ENCODE peak calls at places on chromosomes 3 and 15, in four cellular contexts. U is heart left ventricle, T is tibial nerve, Q is small intestine. Y is an unnamed sample.

GRCh38 chr3:86949850-86950249 is 41.1 kb downstream of the VGLL3 start:
- DNase-seq in U (no peak), T (no peak), Q (no peak), Y (no peak)

GRCh38 chr3:129504471-129505100 is 23.9 kb upstream of the RHO start:
- DNase-seq in U (no peak), T (no peak), Q (no peak), Y (no peak)

GRCh38 chr3:27681249-27681748 is 40.8 kb downstream of the EOMES start:
- DNase-seq in U (no peak), T (peak; percentile 20), Q (peak; percentile 86), Y (no peak)

GRCh38 chr3:52406791-52407510 is 38.0 kb downstream of the SEMA3G start:
- DNase-seq in U (no peak), T (no peak), Q (no peak), Y (no peak)

GRCh38 chr3:142844339-142844977 is 44.4 kb downstream of the PCOLCE2 start:
- DNase-seq in U (no peak), T (no peak), Q (peak; percentile 51), Y (no peak)

GRCh38 chr15:78842519-78842918 is 30.2 kb upstream of the MORF4L1 start:
- DNase-seq in U (no peak), T (no peak), Q (no peak), Y (no peak)

GRCh38 chr3:106007512-106007911 is 138.7 kb upstream of the CBLB start:
- DNase-seq in U (no peak), T (no peak), Q (no peak), Y (no peak)

GRCh38 chr15:78083687-78084358 is 6.3 kb upstream of the TBC1D2B start:
- DNase-seq in U (no peak), T (no peak), Q (no peak), Y (no peak)

GRCh38 chr3:71684752-71685151 is 40.5 kb downstream of the EIF4E3 start:
- DNase-seq in U (no peak), T (peak; percentile 30), Q (peak; percentile 19), Y (no peak)

GRCh38 chr3:69819283-69819682 is 80.0 kb downstream of the MITF start:
- DNase-seq in U (peak; percentile 28), T (peak; percentile 14), Q (no peak), Y (no peak)

GRCh38 chr15:61768131-61768530 is 292.1 kb downstream of the VPS13C start:
- DNase-seq in U (no peak), T (no peak), Q (no peak), Y (no peak)

GRCh38 chr3:14507757-14508504 is 32.2 kb downstream of the GRIP2 start:
- DNase-seq in U (peak; percentile 11), T (no peak), Q (no peak), Y (no peak)

GRCh38 chr3:185089343-185089742 is 63.5 kb downstream of the C3orf70 start:
- DNase-seq in U (no peak), T (no peak), Q (no peak), Y (no peak)

GRCh38 chr3:21876742-21877141 is 125.7 kb upstream of the ZNF385D start:
- DNase-seq in U (no peak), T (no peak), Q (no peak), Y (no peak)

GRCh38 chr3:71972031-71972430 is 187.1 kb upstream of the PROK2 start:
- DNase-seq in U (no peak), T (no peak), Q (no peak), Y (no peak)

GRCh38 chr3:191686626-191687025 is 225.7 kb downstream of the PYDC2 start:
- DNase-seq in U (no peak), T (no peak), Q (no peak), Y (no peak)

GRCh38 chr15:69391046-69391757 is 22.9 kb upstream of the KIF23 start:
- DNase-seq in U (no peak), T (no peak), Q (no peak), Y (no peak)

GRCh38 chr3:181823716-181824115 is 112.0 kb downstream of the SOX2 start:
- DNase-seq in U (no peak), T (no peak), Q (no peak), Y (no peak)

GRCh38 chr3:36905545-36905944 is 39.3 kb downstream of the TRANK1 start:
- DNase-seq in U (no peak), T (no peak), Q (no peak), Y (no peak)

GRCh38 chr3:61358364-61358763 is 107.1 kb upstream of the FHIT start:
- DNase-seq in U (peak; percentile 82), T (peak; percentile 68), Q (peak; percentile 20), Y (peak; percentile 46)

GRCh38 chr15:88487176-88487795 is 19.8 kb downstream of the MRPS11 start:
- DNase-seq in U (no peak), T (no peak), Q (no peak), Y (no peak)

GRCh38 chr3:148741219-148741618 is 43.5 kb downstream of the AGTR1 start:
- DNase-seq in U (no peak), T (no peak), Q (no peak), Y (no peak)

GRCh38 chr3:70849911-70850699 is 537.7 kb upstream of the MDFIC2 start:
- DNase-seq in U (no peak), T (peak; percentile 54), Q (no peak), Y (no peak)

GRCh38 chr15:80924278-80924677 is 65.3 kb downstream of the MESD start:
- DNase-seq in U (no peak), T (no peak), Q (no peak), Y (no peak)

GRCh38 chr15:44010114-44010513 is 183.3 kb downstream of the WDR76 start:
- DNase-seq in U (no peak), T (no peak), Q (no peak), Y (no peak)

GRCh38 chr15:41620536-41621199 is 39.5 kb upstream of the MGA start:
- DNase-seq in U (no peak), T (no peak), Q (no peak), Y (no peak)

GRCh38 chr3:132210476-132211346 is 106.5 kb upstream of the ACP3 start:
- DNase-seq in U (no peak), T (no peak), Q (peak; percentile 55), Y (no peak)

GRCh38 chr15:33467816-33468163 is 157.0 kb downstream of the RYR3 start:
- DNase-seq in U (no peak), T (no peak), Q (no peak), Y (no peak)

GRCh38 chr3:118110196-118110595 is 924.5 kb downstream of the IGSF11 start:
- DNase-seq in U (no peak), T (no peak), Q (no peak), Y (no peak)

GRCh38 chr15:89458440-89458839 is 37.9 kb downstream of the RHCG start:
- DNase-seq in U (no peak), T (no peak), Q (no peak), Y (no peak)

GRCh38 chr3:39541917-39542329 is 74.4 kb downstream of the MOBP start:
- DNase-seq in U (no peak), T (no peak), Q (peak; percentile 2), Y (no peak)

GRCh38 chr3:45592830-45593707 is 1.5 kb upstream of the LIMD1 start:
- DNase-seq in U (peak; percentile 93), T (peak; percentile 94), Q (peak; percentile 94), Y (peak; percentile 73)

GRCh38 chr3:9231006-9231405 is 18.4 kb downstream of the SRGAP3 start:
- DNase-seq in U (no peak), T (no peak), Q (no peak), Y (no peak)
- H3K27ac ChIP-seq in U (no peak overlapping the region), T (no peak overlapping the region), Q (no peak overlapping the region), Y (peak overlapping the region; percentile 13)

GRCh38 chr3:125148016-125148812 is 64.3 kb downstream of the SLC12A8 start:
- DNase-seq in U (no peak), T (no peak), Q (no peak), Y (no peak)
- H3K27ac ChIP-seq in U (no peak overlapping the region), T (no peak overlapping the region), Q (no peak overlapping the region), Y (no peak overlapping the region)

GRCh38 chr3:17035033-17035432 is 150.3 kb downstream of the PLCL2 start:
- DNase-seq in U (no peak), T (no peak), Q (no peak), Y (no peak)

GRCh38 chr3:17030956-17031652 is 146.3 kb downstream of the PLCL2 start:
- DNase-seq in U (no peak), T (no peak), Q (no peak), Y (no peak)

GRCh38 chr3:17033516-17034168 is 148.9 kb downstream of the PLCL2 start:
- DNase-seq in U (no peak), T (no peak), Q (no peak), Y (no peak)

GRCh38 chr3:17030438-17030837 is 145.7 kb downstream of the PLCL2 start:
- DNase-seq in U (no peak), T (no peak), Q (peak; percentile 29), Y (no peak)

DNA sequence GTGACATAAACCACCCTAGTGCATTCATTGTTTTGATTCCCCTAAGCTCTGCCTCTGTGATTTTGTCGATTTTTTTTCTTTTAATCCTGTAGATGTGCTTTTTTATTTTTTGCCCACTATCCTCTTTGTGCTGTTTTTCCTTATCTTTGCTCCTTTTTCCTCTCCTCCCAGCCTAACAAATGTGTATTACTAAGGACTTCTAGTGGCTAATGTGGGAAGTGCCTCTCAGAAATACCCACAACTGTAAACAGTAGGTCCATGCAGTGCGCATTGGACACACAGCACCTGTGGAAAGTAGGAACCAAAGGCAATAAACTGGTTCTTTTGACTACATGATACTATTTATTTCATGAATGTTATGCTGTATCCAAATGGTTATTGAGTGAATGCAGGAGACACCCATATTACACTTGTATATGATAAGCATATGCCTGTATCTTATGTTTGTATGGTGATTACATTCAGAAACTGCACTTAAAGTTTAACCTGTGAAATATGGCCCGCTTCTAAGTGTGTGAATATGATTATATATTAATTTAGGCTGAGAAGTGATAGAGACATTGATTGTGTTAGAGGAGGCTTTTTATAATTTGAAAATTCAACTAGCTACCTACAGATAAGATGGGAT is 147.8 kb downstream of the PLCL2 start:
- DNase-seq in U (no peak), T (peak; percentile 30), Q (peak; percentile 67), Y (no peak)
- H3K27ac ChIP-seq in U (no peak overlapping the region), T (no peak overlapping the region), Q (no peak overlapping the region), Y (no peak overlapping the region)

DNA sequence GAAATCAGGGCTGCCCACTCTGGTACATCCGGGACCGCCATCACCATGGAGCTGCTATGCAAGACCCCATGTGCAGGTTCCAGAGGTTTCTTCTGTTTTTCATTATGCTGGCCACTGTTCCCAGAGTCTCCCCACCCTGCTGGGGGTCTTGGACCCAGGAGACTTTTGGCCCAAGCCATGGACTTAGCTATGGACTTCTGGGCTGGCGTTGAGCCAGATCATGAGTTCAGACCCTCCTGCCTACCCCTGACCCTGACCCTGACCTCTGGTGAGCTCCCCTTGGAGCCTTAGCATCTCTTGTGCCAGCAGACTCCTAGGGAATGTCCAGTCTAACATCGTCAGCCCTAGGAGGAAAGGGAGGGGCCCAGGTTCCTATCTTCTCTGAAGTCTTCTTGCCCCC is 25.3 kb downstream of the SLC28A1 start:
- DNase-seq in U (no peak), T (no peak), Q (no peak), Y (no peak)
- H3K27ac ChIP-seq in U (no peak overlapping the region), T (no peak overlapping the region), Q (no peak overlapping the region), Y (no peak overlapping the region)

Y was measured in caudate nucleus.